ENCODE peak calls at places on chromosomes 5 and 9, in ten cellular contexts. W is hypothalamus; K is T47D; S is NCI-H1694 treated with DMSO at 0.1 percent for 48 hours; U is foreskin fibroblast; D is GM23338; J is choroid plexus epithelial cell; G is activated CD4-positive, alpha-beta T cell treated with anti-CD3 and anti-CD28 coated beads for 36 hours; E is stimulated activated CD4-positive, alpha-beta T cell treated with anti-CD3 and anti-CD28 coated beads, TNF-alpha, amount 100 ng/mL, for 48 hours; H is psoas muscle. A is an unnamed sample.
A peak's percentile ranks its signal among the peaks of the same experiment; 100 is the strongest.

GRCh38 chr5:123460296-123460729 is 37.1 kb upstream of the CEP120 start:
- DNase-seq in E (no peak), H (no peak), W (no peak), D (peak; percentile 50), U (no peak), S (peak; percentile 12), K (no peak), G (peak; percentile 61), J (peak; percentile 78), A (no peak)

GRCh38 chr9:133057006-133057405 is 4.8 kb upstream of the CEL start:
- DNase-seq in D (no peak), E (no peak), J (no peak), G (peak; percentile 48), S (no peak), K (no peak), W (no peak), H (no peak), U (no peak), A (no peak)

GRCh38 chr9:137731216-137731946 is 112.6 kb downstream of the EHMT1 start:
- DNase-seq in G (no peak), W (no peak), E (no peak), H (peak; percentile 46), K (no peak), D (no peak), J (no peak), S (no peak), U (no peak), A (no peak)

GRCh38 chr5:5497132-5497748 is 74.8 kb downstream of the ICE1 start:
- DNase-seq in J (peak; percentile 87), D (peak; percentile 78), E (no peak), S (peak; percentile 41), G (peak; percentile 57), W (peak; percentile 76), H (peak; percentile 30), K (peak; percentile 72), U (peak; percentile 58), A (no peak)

GRCh38 chr5:135467051-135467625 is 15.0 kb upstream of the TIFAB start:
- DNase-seq in G (no peak), J (no peak), S (no peak), U (no peak), D (no peak), K (no peak), H (no peak), W (no peak), E (no peak), A (no peak)

GRCh38 chr5:167702014-167702413 is 589.4 kb upstream of the WWC1 start:
- DNase-seq in W (no peak), S (no peak), E (no peak), D (no peak), J (no peak), G (no peak), U (no peak), K (no peak), H (no peak), A (no peak)

GRCh38 chr9:80157561-80157983 is 585.8 kb downstream of the TLE4 start:
- DNase-seq in J (peak; percentile 23), E (no peak), S (no peak), U (peak; percentile 72), H (no peak), K (no peak), W (no peak), D (no peak), G (no peak), A (no peak)

GRCh38 chr5:95043234-95043633 is 241.7 kb downstream of the MCTP1 start:
- DNase-seq in U (no peak), G (no peak), W (no peak), H (no peak), S (no peak), E (no peak), D (peak; percentile 22), K (no peak), J (peak; percentile 31), A (no peak)

GRCh38 chr5:96942911-96943310 is 7.0 kb downstream of the LNPEP start:
- DNase-seq in W (no peak), H (no peak), J (no peak), S (no peak), E (no peak), G (no peak), K (no peak), U (peak; percentile 45), D (no peak), A (no peak)

GRCh38 chr5:157562111-157562581 is 13.4 kb downstream of the ADAM19 start:
- DNase-seq in U (no peak), S (peak; percentile 53), D (peak; percentile 27), G (no peak), K (no peak), E (no peak), W (no peak), H (peak; percentile 73), J (no peak), A (no peak)

GRCh38 chr9:903886-904285 is 62.4 kb downstream of the DMRT1 start:
- DNase-seq in G (no peak), H (no peak), K (no peak), E (no peak), D (no peak), W (no peak), S (no peak), U (no peak), J (no peak), A (no peak)

GRCh38 chr5:17374157-17374556 is 123.9 kb upstream of the TAF11L2 start:
- DNase-seq in J (no peak), G (no peak), K (no peak), U (no peak), E (no peak), D (no peak), W (no peak), S (no peak), H (no peak), A (no peak)

GRCh38 chr5:138641547-138642298 is 66.5 kb upstream of the HSPA9 start:
- DNase-seq in J (peak; percentile 79), W (peak; percentile 75), K (peak; percentile 79), E (peak; percentile 83), U (peak; percentile 32), D (peak; percentile 97), G (peak; percentile 92), H (peak; percentile 65), S (peak; percentile 65), A (peak; percentile 62)

GRCh38 chr5:13250450-13251291 is 693.8 kb downstream of the DNAH5 start:
- DNase-seq in D (peak; percentile 81), J (no peak), W (no peak), G (no peak), K (peak; percentile 21), E (no peak), H (no peak), S (peak; percentile 23), U (no peak), A (no peak)

GRCh38 chr5:174793684-174794328 is 69.4 kb downstream of the MSX2 start:
- DNase-seq in H (peak; percentile 45), K (peak; percentile 76), J (peak; percentile 67), S (peak; percentile 4), W (peak; percentile 69), D (peak; percentile 90), U (peak; percentile 40), G (peak; percentile 74), E (peak; percentile 18), A (peak; percentile 19)

GRCh38 chr9:125550633-125551032 is 156.4 kb downstream of the MAPKAP1 start:
- DNase-seq in E (no peak), G (no peak), D (no peak), W (no peak), J (no peak), S (no peak), H (no peak), K (no peak), U (no peak), A (no peak)

GRCh38 chr5:141883184-141883947 is 5.2 kb upstream of the PCDH1 start:
- DNase-seq in J (peak; percentile 37), K (peak; percentile 52), S (no peak), G (peak; percentile 58), H (peak; percentile 47), U (peak; percentile 16), D (peak; percentile 90), W (peak; percentile 68), E (no peak), A (no peak)

GRCh38 chr5:79562351-79563246 is 48.7 kb upstream of the HOMER1 start:
- DNase-seq in G (no peak), W (no peak), D (no peak), S (no peak), K (no peak), J (peak; percentile 21), U (peak; percentile 39), H (no peak), E (no peak), A (no peak)

GRCh38 chr5:54615381-54615780 is 97.8 kb downstream of the SNX18 start:
- DNase-seq in K (no peak), J (no peak), G (no peak), E (no peak), U (no peak), W (no peak), S (no peak), D (no peak), H (no peak), A (no peak)

GRCh38 chr9:75591972-75592371 is 298.5 kb upstream of the PCSK5 start:
- DNase-seq in K (peak; percentile 10), J (no peak), S (no peak), E (no peak), D (no peak), G (no peak), U (no peak), W (no peak), H (no peak), A (no peak)

GRCh38 chr9:132970306-132971062 is 8.0 kb upstream of the GFI1B start:
- DNase-seq in K (no peak), W (no peak), H (no peak), G (no peak), E (no peak), U (no peak), J (no peak), D (no peak), S (no peak), A (no peak)

GRCh38 chr9:68964102-68964541 is 49.8 kb downstream of the PRKACG start:
- DNase-seq in E (no peak), K (no peak), D (no peak), J (no peak), G (no peak), U (no peak), S (no peak), W (no peak), H (no peak), A (no peak)

GRCh38 chr5:112973904-112974303 is 2.7 kb upstream of the DCP2 start:
- DNase-seq in J (no peak), E (no peak), U (no peak), H (no peak), S (no peak), D (no peak), W (no peak), G (no peak), K (peak; percentile 62), A (no peak)

A was measured in stimulated activated CD8-positive, alpha-beta memory T cell treated with anti-CD3 and anti-CD28 coated beads, Interleukin-4, amount 100 ng/mL, for 24 hours.